ENCODE peak calls at places on chromosome 2, in six cellular contexts. One of them, this sample, is unnamed.

GRCh38 chr2:197986977-197987376 is 182.6 kb downstream of the PLCL1 start:
- DNase-seq in Peyer's patch: no peak
- DNase-seq in stimulated activated naive CD8-positive, alpha-beta T cell treated with anti-CD3 and anti-CD28 coated beads, Interleukin-15, Interleukin-2, amounts not matched to agents 100 U/mL and 50 U/mL, for 24 hours: no peak
- DNase-seq in epithelial cell of esophagus: no peak
- DNase-seq in foreskin fibroblast: peak
- DNase-seq in NCI-H524: no peak
- DNase-seq in this sample: no peak

GRCh38 chr2:48249093-48249492 is 280.9 kb upstream of the STON1 start:
- DNase-seq in foreskin fibroblast: peak
- DNase-seq in NCI-H524: peak
- DNase-seq in epithelial cell of esophagus: no peak
- DNase-seq in Peyer's patch: no peak
- DNase-seq in stimulated activated naive CD8-positive, alpha-beta T cell treated with anti-CD3 and anti-CD28 coated beads, Interleukin-15, Interleukin-2, amounts not matched to agents 100 U/mL and 50 U/mL, for 24 hours: no peak
- DNase-seq in this sample: peak

GRCh38 chr2:178392215-178392614 is 58.8 kb downstream of the PRKRA start:
- DNase-seq in NCI-H524: no peak
- DNase-seq in epithelial cell of esophagus: peak
- DNase-seq in stimulated activated naive CD8-positive, alpha-beta T cell treated with anti-CD3 and anti-CD28 coated beads, Interleukin-15, Interleukin-2, amounts not matched to agents 100 U/mL and 50 U/mL, for 24 hours: no peak
- DNase-seq in Peyer's patch: no peak
- DNase-seq in foreskin fibroblast: peak
- DNase-seq in this sample: no peak

GRCh38 chr2:15732341-15733077 is 140.8 kb downstream of the DDX1 start:
- DNase-seq in foreskin fibroblast: no peak
- DNase-seq in stimulated activated naive CD8-positive, alpha-beta T cell treated with anti-CD3 and anti-CD28 coated beads, Interleukin-15, Interleukin-2, amounts not matched to agents 100 U/mL and 50 U/mL, for 24 hours: no peak
- DNase-seq in NCI-H524: peak
- DNase-seq in Peyer's patch: no peak
- DNase-seq in epithelial cell of esophagus: no peak
- DNase-seq in this sample: peak

GRCh38 chr2:55511508-55512124 is 7.9 kb upstream of the CFAP36 start:
- DNase-seq in NCI-H524: peak
- DNase-seq in foreskin fibroblast: peak
- DNase-seq in epithelial cell of esophagus: peak
- DNase-seq in Peyer's patch: no peak
- DNase-seq in stimulated activated naive CD8-positive, alpha-beta T cell treated with anti-CD3 and anti-CD28 coated beads, Interleukin-15, Interleukin-2, amounts not matched to agents 100 U/mL and 50 U/mL, for 24 hours: no peak
- DNase-seq in this sample: peak

GRCh38 chr2:191713837-191714236 is 35.9 kb downstream of the NABP1 start:
- DNase-seq in stimulated activated naive CD8-positive, alpha-beta T cell treated with anti-CD3 and anti-CD28 coated beads, Interleukin-15, Interleukin-2, amounts not matched to agents 100 U/mL and 50 U/mL, for 24 hours: no peak
- DNase-seq in epithelial cell of esophagus: no peak
- DNase-seq in NCI-H524: no peak
- DNase-seq in Peyer's patch: no peak
- DNase-seq in foreskin fibroblast: no peak
- DNase-seq in this sample: peak

GRCh38 chr2:9244985-9245544 is 38.5 kb downstream of the ASAP2 start:
- DNase-seq in foreskin fibroblast: no peak
- DNase-seq in epithelial cell of esophagus: peak
- DNase-seq in NCI-H524: no peak
- DNase-seq in stimulated activated naive CD8-positive, alpha-beta T cell treated with anti-CD3 and anti-CD28 coated beads, Interleukin-15, Interleukin-2, amounts not matched to agents 100 U/mL and 50 U/mL, for 24 hours: no peak
- DNase-seq in Peyer's patch: no peak
- DNase-seq in this sample: peak

GRCh38 chr2:86372641-86373502 is 35.4 kb upstream of the REEP1 start:
- DNase-seq in epithelial cell of esophagus: peak
- DNase-seq in Peyer's patch: peak
- DNase-seq in foreskin fibroblast: peak
- DNase-seq in stimulated activated naive CD8-positive, alpha-beta T cell treated with anti-CD3 and anti-CD28 coated beads, Interleukin-15, Interleukin-2, amounts not matched to agents 100 U/mL and 50 U/mL, for 24 hours: no peak
- DNase-seq in NCI-H524: peak
- DNase-seq in this sample: peak

GRCh38 chr2:241309684-241310117 is 5.8 kb downstream of the HDLBP start:
- DNase-seq in foreskin fibroblast: peak
- DNase-seq in Peyer's patch: peak
- DNase-seq in stimulated activated naive CD8-positive, alpha-beta T cell treated with anti-CD3 and anti-CD28 coated beads, Interleukin-15, Interleukin-2, amounts not matched to agents 100 U/mL and 50 U/mL, for 24 hours: peak
- DNase-seq in NCI-H524: no peak
- DNase-seq in epithelial cell of esophagus: peak
- DNase-seq in this sample: no peak

GRCh38 chr2:137220438-137220998 is 455.2 kb downstream of the THSD7B start:
- DNase-seq in stimulated activated naive CD8-positive, alpha-beta T cell treated with anti-CD3 and anti-CD28 coated beads, Interleukin-15, Interleukin-2, amounts not matched to agents 100 U/mL and 50 U/mL, for 24 hours: no peak
- DNase-seq in Peyer's patch: no peak
- DNase-seq in epithelial cell of esophagus: peak
- DNase-seq in NCI-H524: no peak
- DNase-seq in foreskin fibroblast: peak
- DNase-seq in this sample: no peak

GRCh38 chr2:206275274-206276160 is 1.1 kb downstream of the ZDBF2 start:
- DNase-seq in epithelial cell of esophagus: peak
- DNase-seq in stimulated activated naive CD8-positive, alpha-beta T cell treated with anti-CD3 and anti-CD28 coated beads, Interleukin-15, Interleukin-2, amounts not matched to agents 100 U/mL and 50 U/mL, for 24 hours: no peak
- DNase-seq in foreskin fibroblast: peak
- DNase-seq in NCI-H524: peak
- DNase-seq in Peyer's patch: no peak
- DNase-seq in this sample: peak

GRCh38 chr2:10584843-10585475 is 104.8 kb downstream of the NOL10 start:
- DNase-seq in foreskin fibroblast: peak
- DNase-seq in stimulated activated naive CD8-positive, alpha-beta T cell treated with anti-CD3 and anti-CD28 coated beads, Interleukin-15, Interleukin-2, amounts not matched to agents 100 U/mL and 50 U/mL, for 24 hours: no peak
- DNase-seq in NCI-H524: no peak
- DNase-seq in Peyer's patch: no peak
- DNase-seq in epithelial cell of esophagus: peak
- DNase-seq in this sample: no peak

This sample was measured in NCI-H69.